ENCODE peak calls at places on chromosomes 6 and 20, in eight cellular contexts. One of them, this sample, is unnamed.

GRCh38 chr6:161637658-161638057 is 363.8 kb upstream of the AGPAT4 start:
- DNase-seq in anterior cingulate cortex: no peak
- DNase-seq in astrocyte of the cerebellum: no peak
- DNase-seq in neuronal stem cell: no peak
- DNase-seq in stimulated activated naive CD8-positive, alpha-beta T cell treated with anti-CD3 and anti-CD28 coated beads, Interleukin-15, amount 100 ng/mL, for 72 hours: no peak
- DNase-seq in fibroblast of the conjunctiva: no peak
- DNase-seq in Right ventricle myocardium inferior: no peak
- DNase-seq in left cardiac atrium: no peak
- DNase-seq in this sample: no peak

GRCh38 chr20:41692479-41693135 is 74.4 kb upstream of the CHD6 start:
- DNase-seq in left cardiac atrium: peak
- DNase-seq in neuronal stem cell: peak
- DNase-seq in Right ventricle myocardium inferior: peak
- DNase-seq in stimulated activated naive CD8-positive, alpha-beta T cell treated with anti-CD3 and anti-CD28 coated beads, Interleukin-15, amount 100 ng/mL, for 72 hours: peak
- DNase-seq in astrocyte of the cerebellum: peak
- DNase-seq in fibroblast of the conjunctiva: peak
- DNase-seq in anterior cingulate cortex: peak
- DNase-seq in this sample: peak

GRCh38 chr6:96157018-96157565 is 141.3 kb downstream of the FUT9 start:
- DNase-seq in stimulated activated naive CD8-positive, alpha-beta T cell treated with anti-CD3 and anti-CD28 coated beads, Interleukin-15, amount 100 ng/mL, for 72 hours: no peak
- DNase-seq in neuronal stem cell: no peak
- DNase-seq in fibroblast of the conjunctiva: no peak
- DNase-seq in Right ventricle myocardium inferior: no peak
- DNase-seq in astrocyte of the cerebellum: no peak
- DNase-seq in left cardiac atrium: no peak
- DNase-seq in anterior cingulate cortex: no peak
- DNase-seq in this sample: no peak

GRCh38 chr6:158812611-158813010 is 6.6 kb downstream of the EZR start:
- DNase-seq in stimulated activated naive CD8-positive, alpha-beta T cell treated with anti-CD3 and anti-CD28 coated beads, Interleukin-15, amount 100 ng/mL, for 72 hours: no peak
- DNase-seq in fibroblast of the conjunctiva: no peak
- DNase-seq in left cardiac atrium: no peak
- DNase-seq in Right ventricle myocardium inferior: no peak
- DNase-seq in astrocyte of the cerebellum: no peak
- DNase-seq in anterior cingulate cortex: no peak
- DNase-seq in neuronal stem cell: no peak
- DNase-seq in this sample: no peak

GRCh38 chr20:10474606-10475184 is 39.6 kb downstream of the SLX4IP start:
- DNase-seq in fibroblast of the conjunctiva: no peak
- DNase-seq in anterior cingulate cortex: no peak
- DNase-seq in neuronal stem cell: no peak
- DNase-seq in stimulated activated naive CD8-positive, alpha-beta T cell treated with anti-CD3 and anti-CD28 coated beads, Interleukin-15, amount 100 ng/mL, for 72 hours: no peak
- DNase-seq in astrocyte of the cerebellum: no peak
- DNase-seq in Right ventricle myocardium inferior: no peak
- DNase-seq in left cardiac atrium: peak
- DNase-seq in this sample: no peak

GRCh38 chr6:13485923-13486557 is 1.4 kb downstream of the GFOD1 start:
- DNase-seq in left cardiac atrium: peak
- DNase-seq in Right ventricle myocardium inferior: peak
- DNase-seq in astrocyte of the cerebellum: no peak
- DNase-seq in anterior cingulate cortex: peak
- DNase-seq in stimulated activated naive CD8-positive, alpha-beta T cell treated with anti-CD3 and anti-CD28 coated beads, Interleukin-15, amount 100 ng/mL, for 72 hours: no peak
- DNase-seq in fibroblast of the conjunctiva: no peak
- DNase-seq in neuronal stem cell: peak
- DNase-seq in this sample: peak

GRCh38 chr6:90765895-90766294 is 179.0 kb upstream of the MAP3K7 start:
- DNase-seq in astrocyte of the cerebellum: no peak
- DNase-seq in stimulated activated naive CD8-positive, alpha-beta T cell treated with anti-CD3 and anti-CD28 coated beads, Interleukin-15, amount 100 ng/mL, for 72 hours: no peak
- DNase-seq in Right ventricle myocardium inferior: no peak
- DNase-seq in neuronal stem cell: no peak
- DNase-seq in left cardiac atrium: no peak
- DNase-seq in fibroblast of the conjunctiva: no peak
- DNase-seq in anterior cingulate cortex: no peak
- DNase-seq in this sample: no peak

GRCh38 chr20:62889411-62889810 is 27.8 kb upstream of the TCFL5 start:
- DNase-seq in stimulated activated naive CD8-positive, alpha-beta T cell treated with anti-CD3 and anti-CD28 coated beads, Interleukin-15, amount 100 ng/mL, for 72 hours: no peak
- DNase-seq in Right ventricle myocardium inferior: no peak
- DNase-seq in astrocyte of the cerebellum: no peak
- DNase-seq in left cardiac atrium: no peak
- DNase-seq in neuronal stem cell: no peak
- DNase-seq in fibroblast of the conjunctiva: no peak
- DNase-seq in anterior cingulate cortex: no peak
- DNase-seq in this sample: no peak

GRCh38 chr6:2611092-2611491 is 139.6 kb downstream of the MYLK4 start:
- DNase-seq in anterior cingulate cortex: no peak
- DNase-seq in stimulated activated naive CD8-positive, alpha-beta T cell treated with anti-CD3 and anti-CD28 coated beads, Interleukin-15, amount 100 ng/mL, for 72 hours: no peak
- DNase-seq in left cardiac atrium: peak
- DNase-seq in Right ventricle myocardium inferior: no peak
- DNase-seq in fibroblast of the conjunctiva: peak
- DNase-seq in astrocyte of the cerebellum: no peak
- DNase-seq in neuronal stem cell: no peak
- DNase-seq in this sample: no peak

GRCh38 chr6:90233994-90234393 is 62.6 kb downstream of the BACH2 start:
- DNase-seq in Right ventricle myocardium inferior: no peak
- DNase-seq in left cardiac atrium: peak
- DNase-seq in astrocyte of the cerebellum: no peak
- DNase-seq in fibroblast of the conjunctiva: no peak
- DNase-seq in neuronal stem cell: no peak
- DNase-seq in anterior cingulate cortex: no peak
- DNase-seq in stimulated activated naive CD8-positive, alpha-beta T cell treated with anti-CD3 and anti-CD28 coated beads, Interleukin-15, amount 100 ng/mL, for 72 hours: peak
- DNase-seq in this sample: no peak

GRCh38 chr6:56524891-56525703 is 117.6 kb downstream of the DST start:
- DNase-seq in Right ventricle myocardium inferior: no peak
- DNase-seq in fibroblast of the conjunctiva: peak
- DNase-seq in anterior cingulate cortex: no peak
- DNase-seq in astrocyte of the cerebellum: peak
- DNase-seq in neuronal stem cell: no peak
- DNase-seq in left cardiac atrium: no peak
- DNase-seq in stimulated activated naive CD8-positive, alpha-beta T cell treated with anti-CD3 and anti-CD28 coated beads, Interleukin-15, amount 100 ng/mL, for 72 hours: no peak
- DNase-seq in this sample: no peak

GRCh38 chr6:26271640-26272090 is 93.3 kb upstream of the BTN3A2 start:
- DNase-seq in astrocyte of the cerebellum: no peak
- DNase-seq in stimulated activated naive CD8-positive, alpha-beta T cell treated with anti-CD3 and anti-CD28 coated beads, Interleukin-15, amount 100 ng/mL, for 72 hours: no peak
- DNase-seq in left cardiac atrium: no peak
- DNase-seq in fibroblast of the conjunctiva: no peak
- DNase-seq in neuronal stem cell: no peak
- DNase-seq in Right ventricle myocardium inferior: no peak
- DNase-seq in anterior cingulate cortex: no peak
- DNase-seq in this sample: no peak

GRCh38 chr6:44569931-44570385 is 182.5 kb downstream of the CDC5L start:
- DNase-seq in fibroblast of the conjunctiva: no peak
- DNase-seq in neuronal stem cell: no peak
- DNase-seq in anterior cingulate cortex: no peak
- DNase-seq in astrocyte of the cerebellum: peak
- DNase-seq in stimulated activated naive CD8-positive, alpha-beta T cell treated with anti-CD3 and anti-CD28 coated beads, Interleukin-15, amount 100 ng/mL, for 72 hours: no peak
- DNase-seq in Right ventricle myocardium inferior: peak
- DNase-seq in left cardiac atrium: peak
- DNase-seq in this sample: no peak

GRCh38 chr6:98946877-98947410 is 802 bp downstream of the FBXL4 start:
- DNase-seq in astrocyte of the cerebellum: no peak
- DNase-seq in fibroblast of the conjunctiva: no peak
- DNase-seq in anterior cingulate cortex: no peak
- DNase-seq in left cardiac atrium: peak
- DNase-seq in Right ventricle myocardium inferior: no peak
- DNase-seq in neuronal stem cell: no peak
- DNase-seq in stimulated activated naive CD8-positive, alpha-beta T cell treated with anti-CD3 and anti-CD28 coated beads, Interleukin-15, amount 100 ng/mL, for 72 hours: peak
- DNase-seq in this sample: peak

GRCh38 chr6:25034477-25034876 is 98.7 kb upstream of the RIPOR2 start:
- DNase-seq in stimulated activated naive CD8-positive, alpha-beta T cell treated with anti-CD3 and anti-CD28 coated beads, Interleukin-15, amount 100 ng/mL, for 72 hours: no peak
- DNase-seq in neuronal stem cell: no peak
- DNase-seq in anterior cingulate cortex: no peak
- DNase-seq in astrocyte of the cerebellum: no peak
- DNase-seq in Right ventricle myocardium inferior: no peak
- DNase-seq in left cardiac atrium: no peak
- DNase-seq in fibroblast of the conjunctiva: no peak
- DNase-seq in this sample: no peak

GRCh38 chr20:4153251-4153650 is 137.9 kb upstream of the RNF24 start:
- DNase-seq in astrocyte of the cerebellum: no peak
- DNase-seq in Right ventricle myocardium inferior: no peak
- DNase-seq in left cardiac atrium: no peak
- DNase-seq in fibroblast of the conjunctiva: no peak
- DNase-seq in stimulated activated naive CD8-positive, alpha-beta T cell treated with anti-CD3 and anti-CD28 coated beads, Interleukin-15, amount 100 ng/mL, for 72 hours: no peak
- DNase-seq in anterior cingulate cortex: no peak
- DNase-seq in neuronal stem cell: no peak
- DNase-seq in this sample: peak

GRCh38 chr6:82176616-82177015 is 70.9 kb downstream of the IBTK start:
- DNase-seq in astrocyte of the cerebellum: no peak
- DNase-seq in Right ventricle myocardium inferior: no peak
- DNase-seq in fibroblast of the conjunctiva: no peak
- DNase-seq in left cardiac atrium: no peak
- DNase-seq in anterior cingulate cortex: no peak
- DNase-seq in stimulated activated naive CD8-positive, alpha-beta T cell treated with anti-CD3 and anti-CD28 coated beads, Interleukin-15, amount 100 ng/mL, for 72 hours: no peak
- DNase-seq in neuronal stem cell: no peak
- DNase-seq in this sample: no peak

GRCh38 chr6:21836292-21836691 is 242.7 kb downstream of the SOX4 start:
- DNase-seq in Right ventricle myocardium inferior: no peak
- DNase-seq in stimulated activated naive CD8-positive, alpha-beta T cell treated with anti-CD3 and anti-CD28 coated beads, Interleukin-15, amount 100 ng/mL, for 72 hours: no peak
- DNase-seq in fibroblast of the conjunctiva: no peak
- DNase-seq in astrocyte of the cerebellum: no peak
- DNase-seq in left cardiac atrium: no peak
- DNase-seq in neuronal stem cell: no peak
- DNase-seq in anterior cingulate cortex: no peak
- DNase-seq in this sample: no peak

GRCh38 chr6:129501401-129502051 is 208.5 kb downstream of the ARHGAP18 start:
- DNase-seq in neuronal stem cell: no peak
- DNase-seq in astrocyte of the cerebellum: peak
- DNase-seq in fibroblast of the conjunctiva: peak
- DNase-seq in anterior cingulate cortex: no peak
- DNase-seq in stimulated activated naive CD8-positive, alpha-beta T cell treated with anti-CD3 and anti-CD28 coated beads, Interleukin-15, amount 100 ng/mL, for 72 hours: no peak
- DNase-seq in left cardiac atrium: peak
- DNase-seq in Right ventricle myocardium inferior: peak
- DNase-seq in this sample: peak

GRCh38 chr6:7058250-7058923 is 49.4 kb upstream of the RREB1 start:
- DNase-seq in fibroblast of the conjunctiva: peak
- DNase-seq in left cardiac atrium: peak
- DNase-seq in astrocyte of the cerebellum: peak
- DNase-seq in stimulated activated naive CD8-positive, alpha-beta T cell treated with anti-CD3 and anti-CD28 coated beads, Interleukin-15, amount 100 ng/mL, for 72 hours: peak
- DNase-seq in neuronal stem cell: no peak
- DNase-seq in anterior cingulate cortex: no peak
- DNase-seq in Right ventricle myocardium inferior: no peak
- DNase-seq in this sample: no peak

GRCh38 chr6:17705778-17706579 is 746 bp downstream of the NUP153 start:
- DNase-seq in fibroblast of the conjunctiva: no peak
- DNase-seq in left cardiac atrium: peak
- DNase-seq in anterior cingulate cortex: peak
- DNase-seq in neuronal stem cell: peak
- DNase-seq in Right ventricle myocardium inferior: peak
- DNase-seq in stimulated activated naive CD8-positive, alpha-beta T cell treated with anti-CD3 and anti-CD28 coated beads, Interleukin-15, amount 100 ng/mL, for 72 hours: peak
- DNase-seq in astrocyte of the cerebellum: peak
- DNase-seq in this sample: peak

GRCh38 chr20:53819973-53820451 is 226.4 kb upstream of the ZNF217 start:
- DNase-seq in stimulated activated naive CD8-positive, alpha-beta T cell treated with anti-CD3 and anti-CD28 coated beads, Interleukin-15, amount 100 ng/mL, for 72 hours: no peak
- DNase-seq in neuronal stem cell: no peak
- DNase-seq in anterior cingulate cortex: no peak
- DNase-seq in left cardiac atrium: no peak
- DNase-seq in Right ventricle myocardium inferior: no peak
- DNase-seq in astrocyte of the cerebellum: no peak
- DNase-seq in fibroblast of the conjunctiva: no peak
- DNase-seq in this sample: no peak

GRCh38 chr6:69265090-69265489 is 531.7 kb downstream of the LMBRD1 start:
- DNase-seq in neuronal stem cell: no peak
- DNase-seq in left cardiac atrium: no peak
- DNase-seq in stimulated activated naive CD8-positive, alpha-beta T cell treated with anti-CD3 and anti-CD28 coated beads, Interleukin-15, amount 100 ng/mL, for 72 hours: no peak
- DNase-seq in astrocyte of the cerebellum: no peak
- DNase-seq in fibroblast of the conjunctiva: no peak
- DNase-seq in Right ventricle myocardium inferior: no peak
- DNase-seq in anterior cingulate cortex: no peak
- DNase-seq in this sample: no peak

GRCh38 chr6:21099338-21100314 is 493.9 kb upstream of the SOX4 start:
- DNase-seq in Right ventricle myocardium inferior: no peak
- DNase-seq in fibroblast of the conjunctiva: no peak
- DNase-seq in neuronal stem cell: peak
- DNase-seq in astrocyte of the cerebellum: no peak
- DNase-seq in left cardiac atrium: no peak
- DNase-seq in stimulated activated naive CD8-positive, alpha-beta T cell treated with anti-CD3 and anti-CD28 coated beads, Interleukin-15, amount 100 ng/mL, for 72 hours: no peak
- DNase-seq in anterior cingulate cortex: no peak
- DNase-seq in this sample: peak

GRCh38 chr20:18362916-18363315 is 74.6 kb downstream of the ZNF133 start:
- DNase-seq in left cardiac atrium: no peak
- DNase-seq in astrocyte of the cerebellum: no peak
- DNase-seq in stimulated activated naive CD8-positive, alpha-beta T cell treated with anti-CD3 and anti-CD28 coated beads, Interleukin-15, amount 100 ng/mL, for 72 hours: no peak
- DNase-seq in Right ventricle myocardium inferior: no peak
- DNase-seq in anterior cingulate cortex: no peak
- DNase-seq in neuronal stem cell: no peak
- DNase-seq in fibroblast of the conjunctiva: no peak
- DNase-seq in this sample: no peak

GRCh38 chr6:112432853-112433252 is 85.7 kb downstream of the RFPL4B start:
- DNase-seq in stimulated activated naive CD8-positive, alpha-beta T cell treated with anti-CD3 and anti-CD28 coated beads, Interleukin-15, amount 100 ng/mL, for 72 hours: no peak
- DNase-seq in astrocyte of the cerebellum: no peak
- DNase-seq in Right ventricle myocardium inferior: no peak
- DNase-seq in left cardiac atrium: no peak
- DNase-seq in neuronal stem cell: no peak
- DNase-seq in anterior cingulate cortex: no peak
- DNase-seq in fibroblast of the conjunctiva: no peak
- DNase-seq in this sample: no peak

GRCh38 chr20:41261260-41261659 is 56.3 kb downstream of the ZHX3 start:
- DNase-seq in anterior cingulate cortex: no peak
- DNase-seq in neuronal stem cell: no peak
- DNase-seq in stimulated activated naive CD8-positive, alpha-beta T cell treated with anti-CD3 and anti-CD28 coated beads, Interleukin-15, amount 100 ng/mL, for 72 hours: no peak
- DNase-seq in astrocyte of the cerebellum: no peak
- DNase-seq in Right ventricle myocardium inferior: no peak
- DNase-seq in left cardiac atrium: no peak
- DNase-seq in fibroblast of the conjunctiva: no peak
- DNase-seq in this sample: no peak

GRCh38 chr6:90268178-90268577 is 28.5 kb downstream of the BACH2 start:
- DNase-seq in Right ventricle myocardium inferior: no peak
- DNase-seq in stimulated activated naive CD8-positive, alpha-beta T cell treated with anti-CD3 and anti-CD28 coated beads, Interleukin-15, amount 100 ng/mL, for 72 hours: no peak
- DNase-seq in neuronal stem cell: no peak
- DNase-seq in left cardiac atrium: no peak
- DNase-seq in anterior cingulate cortex: no peak
- DNase-seq in fibroblast of the conjunctiva: no peak
- DNase-seq in astrocyte of the cerebellum: no peak
- DNase-seq in this sample: no peak

GRCh38 chr6:134883314-134883713 is 66.6 kb downstream of the ALDH8A1 start:
- DNase-seq in anterior cingulate cortex: no peak
- DNase-seq in fibroblast of the conjunctiva: no peak
- DNase-seq in neuronal stem cell: no peak
- DNase-seq in stimulated activated naive CD8-positive, alpha-beta T cell treated with anti-CD3 and anti-CD28 coated beads, Interleukin-15, amount 100 ng/mL, for 72 hours: no peak
- DNase-seq in left cardiac atrium: no peak
- DNase-seq in Right ventricle myocardium inferior: no peak
- DNase-seq in astrocyte of the cerebellum: no peak
- DNase-seq in this sample: no peak

GRCh38 chr6:120378582-120379220 is 955.6 kb downstream of the TBC1D32 start:
- DNase-seq in Right ventricle myocardium inferior: no peak
- DNase-seq in anterior cingulate cortex: no peak
- DNase-seq in astrocyte of the cerebellum: peak
- DNase-seq in left cardiac atrium: no peak
- DNase-seq in neuronal stem cell: no peak
- DNase-seq in stimulated activated naive CD8-positive, alpha-beta T cell treated with anti-CD3 and anti-CD28 coated beads, Interleukin-15, amount 100 ng/mL, for 72 hours: no peak
- DNase-seq in fibroblast of the conjunctiva: peak
- DNase-seq in this sample: peak

GRCh38 chr20:8020314-8021079 is 936 bp upstream of the TMX4 start:
- DNase-seq in neuronal stem cell: no peak
- DNase-seq in stimulated activated naive CD8-positive, alpha-beta T cell treated with anti-CD3 and anti-CD28 coated beads, Interleukin-15, amount 100 ng/mL, for 72 hours: peak
- DNase-seq in fibroblast of the conjunctiva: no peak
- DNase-seq in astrocyte of the cerebellum: no peak
- DNase-seq in left cardiac atrium: no peak
- DNase-seq in Right ventricle myocardium inferior: no peak
- DNase-seq in anterior cingulate cortex: no peak
- DNase-seq in this sample: no peak

GRCh38 chr6:161442381-161442858 is 168.6 kb upstream of the AGPAT4 start:
- DNase-seq in Right ventricle myocardium inferior: no peak
- DNase-seq in stimulated activated naive CD8-positive, alpha-beta T cell treated with anti-CD3 and anti-CD28 coated beads, Interleukin-15, amount 100 ng/mL, for 72 hours: no peak
- DNase-seq in anterior cingulate cortex: no peak
- DNase-seq in left cardiac atrium: no peak
- DNase-seq in fibroblast of the conjunctiva: no peak
- DNase-seq in neuronal stem cell: no peak
- DNase-seq in astrocyte of the cerebellum: no peak
- DNase-seq in this sample: no peak

GRCh38 chr6:124132256-124132655 is 328.6 kb downstream of the NKAIN2 start:
- DNase-seq in anterior cingulate cortex: no peak
- DNase-seq in left cardiac atrium: no peak
- DNase-seq in fibroblast of the conjunctiva: no peak
- DNase-seq in Right ventricle myocardium inferior: no peak
- DNase-seq in astrocyte of the cerebellum: peak
- DNase-seq in stimulated activated naive CD8-positive, alpha-beta T cell treated with anti-CD3 and anti-CD28 coated beads, Interleukin-15, amount 100 ng/mL, for 72 hours: no peak
- DNase-seq in neuronal stem cell: no peak
- DNase-seq in this sample: no peak

GRCh38 chr6:100289285-100289684 is 175.4 kb downstream of the SIM1 start:
- DNase-seq in neuronal stem cell: no peak
- DNase-seq in stimulated activated naive CD8-positive, alpha-beta T cell treated with anti-CD3 and anti-CD28 coated beads, Interleukin-15, amount 100 ng/mL, for 72 hours: no peak
- DNase-seq in anterior cingulate cortex: no peak
- DNase-seq in Right ventricle myocardium inferior: no peak
- DNase-seq in fibroblast of the conjunctiva: no peak
- DNase-seq in astrocyte of the cerebellum: no peak
- DNase-seq in left cardiac atrium: no peak
- DNase-seq in this sample: no peak

This sample was measured in neural progenitor cell.